ENCODE peak calls at places on chromosomes 2 and 18, in eight cellular contexts. One of them, this sample, is unnamed.

GRCh38 chr2:163155279-163155883 is 316.8 kb upstream of the KCNH7 start:
- DNase-seq in stimulated activated naive CD4-positive, alpha-beta T cell: no peak
- DNase-seq in lower lobe of right lung: no peak
- DNase-seq in activated CD4-positive, alpha-beta T cell treated with anti-CD3 and anti-CD28 coated beads, Interleukin-2, amount 50 U/mL, for 24 hours: no peak
- DNase-seq in substantia nigra: no peak
- DNase-seq in NCI-H1694 treated with DMSO at 0.1 percent for 48 hours: peak
- DNase-seq in HTR-8/SVneo: peak
- DNase-seq in GM20000: peak
- DNase-seq in this sample: no peak

GRCh38 chr2:38376346-38376682 is 759 bp downstream of the ATL2 start:
- DNase-seq in lower lobe of right lung: no peak
- DNase-seq in stimulated activated naive CD4-positive, alpha-beta T cell: peak
- DNase-seq in HTR-8/SVneo: peak
- DNase-seq in NCI-H1694 treated with DMSO at 0.1 percent for 48 hours: peak
- DNase-seq in activated CD4-positive, alpha-beta T cell treated with anti-CD3 and anti-CD28 coated beads, Interleukin-2, amount 50 U/mL, for 24 hours: peak
- DNase-seq in GM20000: peak
- DNase-seq in substantia nigra: peak
- DNase-seq in this sample: no peak

GRCh38 chr2:197297772-197298318 is 12.7 kb downstream of the ANKRD44 start:
- DNase-seq in stimulated activated naive CD4-positive, alpha-beta T cell: no peak
- DNase-seq in substantia nigra: no peak
- DNase-seq in activated CD4-positive, alpha-beta T cell treated with anti-CD3 and anti-CD28 coated beads, Interleukin-2, amount 50 U/mL, for 24 hours: no peak
- DNase-seq in lower lobe of right lung: no peak
- DNase-seq in HTR-8/SVneo: no peak
- DNase-seq in NCI-H1694 treated with DMSO at 0.1 percent for 48 hours: no peak
- DNase-seq in GM20000: no peak
- DNase-seq in this sample: no peak

GRCh38 chr18:69936191-69936558 is 11.5 kb downstream of the CD226 start:
- DNase-seq in substantia nigra: no peak
- DNase-seq in GM20000: no peak
- DNase-seq in NCI-H1694 treated with DMSO at 0.1 percent for 48 hours: no peak
- DNase-seq in lower lobe of right lung: no peak
- DNase-seq in stimulated activated naive CD4-positive, alpha-beta T cell: no peak
- DNase-seq in HTR-8/SVneo: no peak
- DNase-seq in activated CD4-positive, alpha-beta T cell treated with anti-CD3 and anti-CD28 coated beads, Interleukin-2, amount 50 U/mL, for 24 hours: no peak
- DNase-seq in this sample: no peak

GRCh38 chr2:130837175-130837810 is 579 bp downstream of the ARHGEF4 start:
- DNase-seq in substantia nigra: no peak
- DNase-seq in activated CD4-positive, alpha-beta T cell treated with anti-CD3 and anti-CD28 coated beads, Interleukin-2, amount 50 U/mL, for 24 hours: no peak
- DNase-seq in GM20000: no peak
- DNase-seq in lower lobe of right lung: no peak
- DNase-seq in NCI-H1694 treated with DMSO at 0.1 percent for 48 hours: peak
- DNase-seq in stimulated activated naive CD4-positive, alpha-beta T cell: no peak
- DNase-seq in HTR-8/SVneo: no peak
- DNase-seq in this sample: no peak

GRCh38 chr2:218812861-218813260 is 18.7 kb downstream of the PRKAG3 start:
- DNase-seq in GM20000: no peak
- DNase-seq in NCI-H1694 treated with DMSO at 0.1 percent for 48 hours: no peak
- DNase-seq in activated CD4-positive, alpha-beta T cell treated with anti-CD3 and anti-CD28 coated beads, Interleukin-2, amount 50 U/mL, for 24 hours: no peak
- DNase-seq in lower lobe of right lung: no peak
- DNase-seq in substantia nigra: no peak
- DNase-seq in HTR-8/SVneo: no peak
- DNase-seq in stimulated activated naive CD4-positive, alpha-beta T cell: no peak
- DNase-seq in this sample: no peak

GRCh38 chr2:61949458-61950107 is 44.1 kb downstream of the COMMD1 start:
- DNase-seq in NCI-H1694 treated with DMSO at 0.1 percent for 48 hours: no peak
- DNase-seq in GM20000: no peak
- DNase-seq in lower lobe of right lung: no peak
- DNase-seq in substantia nigra: no peak
- DNase-seq in HTR-8/SVneo: no peak
- DNase-seq in stimulated activated naive CD4-positive, alpha-beta T cell: no peak
- DNase-seq in activated CD4-positive, alpha-beta T cell treated with anti-CD3 and anti-CD28 coated beads, Interleukin-2, amount 50 U/mL, for 24 hours: no peak
- DNase-seq in this sample: no peak

GRCh38 chr18:32777049-32777448 is 4.2 kb upstream of the KLHL14 start:
- DNase-seq in activated CD4-positive, alpha-beta T cell treated with anti-CD3 and anti-CD28 coated beads, Interleukin-2, amount 50 U/mL, for 24 hours: no peak
- DNase-seq in lower lobe of right lung: no peak
- DNase-seq in HTR-8/SVneo: no peak
- DNase-seq in substantia nigra: no peak
- DNase-seq in stimulated activated naive CD4-positive, alpha-beta T cell: no peak
- DNase-seq in NCI-H1694 treated with DMSO at 0.1 percent for 48 hours: no peak
- DNase-seq in GM20000: no peak
- DNase-seq in this sample: no peak

GRCh38 chr2:113219889-113220641 is 46.3 kb downstream of the PSD4 start:
- DNase-seq in lower lobe of right lung: peak
- DNase-seq in NCI-H1694 treated with DMSO at 0.1 percent for 48 hours: no peak
- DNase-seq in activated CD4-positive, alpha-beta T cell treated with anti-CD3 and anti-CD28 coated beads, Interleukin-2, amount 50 U/mL, for 24 hours: no peak
- DNase-seq in substantia nigra: no peak
- DNase-seq in stimulated activated naive CD4-positive, alpha-beta T cell: no peak
- DNase-seq in GM20000: no peak
- DNase-seq in HTR-8/SVneo: no peak
- DNase-seq in this sample: no peak

GRCh38 chr2:222311321-222311977 is 12.7 kb upstream of the PAX3 start:
- DNase-seq in stimulated activated naive CD4-positive, alpha-beta T cell: no peak
- DNase-seq in NCI-H1694 treated with DMSO at 0.1 percent for 48 hours: no peak
- DNase-seq in activated CD4-positive, alpha-beta T cell treated with anti-CD3 and anti-CD28 coated beads, Interleukin-2, amount 50 U/mL, for 24 hours: no peak
- DNase-seq in substantia nigra: no peak
- DNase-seq in GM20000: peak
- DNase-seq in lower lobe of right lung: no peak
- DNase-seq in HTR-8/SVneo: no peak
- DNase-seq in this sample: no peak

GRCh38 chr18:70363861-70364260 is 75.0 kb downstream of the SOCS6 start:
- DNase-seq in stimulated activated naive CD4-positive, alpha-beta T cell: no peak
- DNase-seq in lower lobe of right lung: no peak
- DNase-seq in activated CD4-positive, alpha-beta T cell treated with anti-CD3 and anti-CD28 coated beads, Interleukin-2, amount 50 U/mL, for 24 hours: no peak
- DNase-seq in NCI-H1694 treated with DMSO at 0.1 percent for 48 hours: no peak
- DNase-seq in substantia nigra: no peak
- DNase-seq in GM20000: no peak
- DNase-seq in HTR-8/SVneo: no peak
- DNase-seq in this sample: no peak

GRCh38 chr18:59114160-59114559 is 25.5 kb upstream of the SEC11C start:
- DNase-seq in substantia nigra: no peak
- DNase-seq in lower lobe of right lung: no peak
- DNase-seq in GM20000: no peak
- DNase-seq in HTR-8/SVneo: no peak
- DNase-seq in activated CD4-positive, alpha-beta T cell treated with anti-CD3 and anti-CD28 coated beads, Interleukin-2, amount 50 U/mL, for 24 hours: no peak
- DNase-seq in NCI-H1694 treated with DMSO at 0.1 percent for 48 hours: no peak
- DNase-seq in stimulated activated naive CD4-positive, alpha-beta T cell: no peak
- DNase-seq in this sample: no peak

GRCh38 chr2:58377181-58377580 is 136.1 kb upstream of the FANCL start:
- DNase-seq in NCI-H1694 treated with DMSO at 0.1 percent for 48 hours: no peak
- DNase-seq in substantia nigra: no peak
- DNase-seq in stimulated activated naive CD4-positive, alpha-beta T cell: no peak
- DNase-seq in activated CD4-positive, alpha-beta T cell treated with anti-CD3 and anti-CD28 coated beads, Interleukin-2, amount 50 U/mL, for 24 hours: no peak
- DNase-seq in GM20000: no peak
- DNase-seq in lower lobe of right lung: no peak
- DNase-seq in HTR-8/SVneo: no peak
- DNase-seq in this sample: no peak

GRCh38 chr2:108184421-108184820 is 55.3 kb upstream of the SULT1C3 start:
- DNase-seq in stimulated activated naive CD4-positive, alpha-beta T cell: no peak
- DNase-seq in GM20000: peak
- DNase-seq in NCI-H1694 treated with DMSO at 0.1 percent for 48 hours: peak
- DNase-seq in activated CD4-positive, alpha-beta T cell treated with anti-CD3 and anti-CD28 coated beads, Interleukin-2, amount 50 U/mL, for 24 hours: no peak
- DNase-seq in HTR-8/SVneo: no peak
- DNase-seq in lower lobe of right lung: no peak
- DNase-seq in substantia nigra: no peak
- DNase-seq in this sample: no peak

GRCh38 chr18:45920367-45920766 is 46.8 kb downstream of the EPG5 start:
- DNase-seq in stimulated activated naive CD4-positive, alpha-beta T cell: no peak
- DNase-seq in lower lobe of right lung: peak
- DNase-seq in HTR-8/SVneo: no peak
- DNase-seq in GM20000: no peak
- DNase-seq in activated CD4-positive, alpha-beta T cell treated with anti-CD3 and anti-CD28 coated beads, Interleukin-2, amount 50 U/mL, for 24 hours: no peak
- DNase-seq in NCI-H1694 treated with DMSO at 0.1 percent for 48 hours: no peak
- DNase-seq in substantia nigra: peak
- DNase-seq in this sample: no peak

GRCh38 chr2:121665504-121665903 is 16.2 kb upstream of the CLASP1 start:
- DNase-seq in lower lobe of right lung: no peak
- DNase-seq in activated CD4-positive, alpha-beta T cell treated with anti-CD3 and anti-CD28 coated beads, Interleukin-2, amount 50 U/mL, for 24 hours: no peak
- DNase-seq in GM20000: no peak
- DNase-seq in substantia nigra: no peak
- DNase-seq in stimulated activated naive CD4-positive, alpha-beta T cell: no peak
- DNase-seq in HTR-8/SVneo: no peak
- DNase-seq in NCI-H1694 treated with DMSO at 0.1 percent for 48 hours: no peak
- DNase-seq in this sample: no peak

GRCh38 chr2:17878222-17879136 is at the start of gene KCNS3:
- DNase-seq in NCI-H1694 treated with DMSO at 0.1 percent for 48 hours: peak
- DNase-seq in activated CD4-positive, alpha-beta T cell treated with anti-CD3 and anti-CD28 coated beads, Interleukin-2, amount 50 U/mL, for 24 hours: no peak
- DNase-seq in HTR-8/SVneo: peak
- DNase-seq in substantia nigra: peak
- DNase-seq in stimulated activated naive CD4-positive, alpha-beta T cell: no peak
- DNase-seq in GM20000: peak
- DNase-seq in lower lobe of right lung: peak
- DNase-seq in this sample: no peak